ENCODE peak calls at places on chromosomes 5 and 9, in ten cellular contexts. J is T-helper 9 cell, N is activated T-cell treated with anti-CD3 and anti-CD28 coated beads for 1 hour, V is NCI-H2171 treated with DMSO at 0.1 percent for 48 hours, X is NCI-H2029 treated with DMSO at 0.1 percent for 48 hours, P is cardiac muscle cell, Z is M059J, R is GM12865, T is mammary epithelial cell, F is GM23338. O is an unnamed sample.

GRCh38 chr9:109498195-109499060 is at the start of gene PTPN3:
- DNase-seq in J (no peak), N (no peak), V (peak; percentile 9), X (no peak), P (no peak), Z (peak; percentile 28), R (no peak), T (peak; percentile 30), F (peak; percentile 46), O (no peak)

GRCh38 chr5:7329712-7330111 is 66.2 kb upstream of the ADCY2 start:
- DNase-seq in J (no peak), N (no peak), V (no peak), X (no peak), P (no peak), Z (peak; percentile 7), R (no peak), T (no peak), F (no peak), O (no peak)

GRCh38 chr9:88642333-88642732 is 107.4 kb downstream of the NXNL2 start:
- DNase-seq in J (no peak), N (no peak), V (no peak), X (no peak), P (no peak), Z (no peak), R (no peak), T (no peak), F (no peak), O (no peak)

GRCh38 chr5:37886207-37886905 is 46.5 kb upstream of the GDNF start:
- DNase-seq in J (no peak), N (no peak), V (peak; percentile 80), X (no peak), P (peak; percentile 29), Z (peak; percentile 41), R (no peak), T (no peak), F (no peak), O (no peak)

GRCh38 chr9:126700296-126700695 is 86.6 kb downstream of the LMX1B start:
- DNase-seq in J (no peak), N (no peak), V (no peak), X (no peak), P (no peak), Z (no peak), R (no peak), T (no peak), F (no peak), O (no peak)

GRCh38 chr9:21661626-21662025 is 140.8 kb upstream of the MTAP start:
- DNase-seq in J (no peak), N (no peak), V (no peak), X (no peak), P (peak; percentile 89), Z (peak; percentile 46), R (no peak), T (no peak), F (no peak), O (no peak)

GRCh38 chr5:59665086-59665831 is 228.3 kb downstream of the PDE4D start:
- DNase-seq in J (no peak), N (no peak), V (no peak), X (no peak), P (peak; percentile 60), Z (no peak), R (no peak), T (no peak), F (no peak), O (no peak)

GRCh38 chr9:103183569-103184191 is 188.5 kb downstream of the CYLC2 start:
- DNase-seq in J (no peak), N (no peak), V (peak; percentile 69), X (peak; percentile 84), P (no peak), Z (no peak), R (no peak), T (peak; percentile 8), F (peak; percentile 1), O (no peak)

GRCh38 chr9:29203216-29203930 is 1630.1 kb upstream of the C9orf72 start:
- DNase-seq in J (no peak), N (no peak), V (no peak), X (no peak), P (no peak), Z (no peak), R (no peak), T (peak; percentile 27), F (no peak), O (no peak)

GRCh38 chr5:158898185-158899177 is 201.2 kb downstream of the EBF1 start:
- DNase-seq in J (no peak), N (no peak), V (no peak), X (no peak), P (no peak), Z (no peak), R (peak; percentile 70), T (no peak), F (no peak), O (no peak)